ENCODE peak calls at places on chromosomes 6 and 20, in six cellular contexts. M is GM12865; U is effector memory CD4-positive, alpha-beta T cell; X is mesendoderm; C is kidney epithelial cell; H is lower leg skin. O is an unnamed sample.

GRCh38 chr6:111602481-111603404 is 2.9 kb downstream of the TRAF3IP2 start:
- DNase-seq in M (no peak), U (no peak), X (no peak), C (no peak), H (no peak), O (no peak)

GRCh38 chr6:41706876-41707564 is 28.4 kb downstream of the TFEB start:
- DNase-seq in M (peak), U (no peak), X (no peak), C (no peak), H (peak), O (no peak)

GRCh38 chr6:154705471-154706113 is 27.6 kb upstream of the SCAF8 start:
- DNase-seq in M (peak), U (no peak), X (peak), C (no peak), H (no peak), O (no peak)

GRCh38 chr6:120147218-120147871 is 797.8 kb upstream of the MAN1A1 start:
- DNase-seq in M (peak), U (no peak), X (peak), C (no peak), H (no peak), O (no peak)

GRCh38 chr6:28920281-28920680 is 3.5 kb downstream of the TRIM27 start:
- DNase-seq in M (no peak), U (no peak), X (no peak), C (no peak), H (no peak), O (no peak)

GRCh38 chr6:29791786-29792122 is 35.9 kb upstream of the HLA-G start:
- DNase-seq in M (no peak), U (no peak), X (no peak), C (no peak), H (no peak), O (no peak)

GRCh38 chr6:33314943-33315752 is 1.3 kb upstream of the TAPBP start:
- DNase-seq in M (peak), U (no peak), X (peak), C (no peak), H (no peak), O (no peak)

GRCh38 chr20:17897566-17898307 is 70.9 kb downstream of the SNX5 start:
- DNase-seq in M (no peak), U (no peak), X (no peak), C (no peak), H (no peak), O (no peak)

GRCh38 chr6:35262596-35262995 is 3.1 kb downstream of the ZNF76 start:
- DNase-seq in M (no peak), U (no peak), X (no peak), C (no peak), H (no peak), O (no peak)

GRCh38 chr6:42095776-42096541 is 45.6 kb downstream of the TAF8 start:
- DNase-seq in M (no peak), U (no peak), X (peak), C (no peak), H (no peak), O (no peak)

GRCh38 chr6:142845624-142846458 is 99.1 kb downstream of the HIVEP2 start:
- DNase-seq in M (peak), U (peak), X (peak), C (peak), H (peak), O (peak)

GRCh38 chr20:49420292-49420691 is 62.2 kb downstream of the KCNB1 start:
- DNase-seq in M (no peak), U (no peak), X (no peak), C (no peak), H (peak), O (no peak)

GRCh38 chr20:49418832-49419231 is 63.6 kb downstream of the KCNB1 start:
- DNase-seq in M (no peak), U (no peak), X (no peak), C (no peak), H (no peak), O (no peak)

GRCh38 chr20:49419785-49420184 is 62.7 kb downstream of the KCNB1 start:
- DNase-seq in M (no peak), U (no peak), X (no peak), C (no peak), H (no peak), O (no peak)

GRCh38 chr20:49422176-49422575 is 60.3 kb downstream of the KCNB1 start:
- DNase-seq in M (no peak), U (no peak), X (no peak), C (no peak), H (no peak), O (no peak)

DNA sequence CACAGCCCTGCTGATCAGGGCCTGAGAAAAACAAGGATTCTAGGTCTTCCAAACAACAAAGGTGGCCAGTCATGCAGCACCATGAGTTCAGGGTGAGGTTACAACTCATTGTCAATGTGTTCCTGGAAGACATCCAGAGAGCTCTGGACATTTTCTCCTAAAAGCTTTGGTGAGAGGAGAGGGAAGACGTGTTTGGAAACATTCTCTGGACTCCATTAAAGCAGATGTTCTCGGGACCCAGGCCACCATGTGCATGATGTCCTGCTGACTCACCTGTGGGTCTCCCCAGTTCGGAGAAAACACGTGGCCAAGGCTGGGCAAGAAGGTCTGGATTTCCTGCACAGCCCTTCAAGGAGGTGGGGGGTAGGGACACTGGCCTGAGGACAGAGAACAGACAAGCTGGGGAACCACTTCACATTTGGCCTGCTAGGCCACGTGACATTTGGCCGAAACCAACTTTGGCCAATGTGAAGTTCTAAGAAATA is 61.6 kb downstream of the KCNB1 start:
- DNase-seq in M (no peak), U (no peak), X (no peak), C (no peak), H (peak), O (no peak)
- H3K4me3 ChIP-seq in M (no peak), U (no peak), X (no peak), C (no peak), H (no peak), O (no peak)

GRCh38 chr6:57048577-57048976 is 2.1 kb downstream of the KIAA1586 start:
- DNase-seq in M (no peak), U (no peak), X (no peak), C (no peak), H (no peak), O (no peak)
- H3K4me3 ChIP-seq in M (peak), U (no peak), X (no peak), C (no peak), H (no peak), O (peak)

GRCh38 chr20:2875690-2876203 is 2.5 kb downstream of the PTPRA start:
- DNase-seq in M (no peak), U (no peak), X (no peak), C (no peak), H (no peak), O (no peak)
- H3K4me3 ChIP-seq in M (no peak), U (no peak), X (no peak), C (no peak), H (no peak), O (no peak)

DNA sequence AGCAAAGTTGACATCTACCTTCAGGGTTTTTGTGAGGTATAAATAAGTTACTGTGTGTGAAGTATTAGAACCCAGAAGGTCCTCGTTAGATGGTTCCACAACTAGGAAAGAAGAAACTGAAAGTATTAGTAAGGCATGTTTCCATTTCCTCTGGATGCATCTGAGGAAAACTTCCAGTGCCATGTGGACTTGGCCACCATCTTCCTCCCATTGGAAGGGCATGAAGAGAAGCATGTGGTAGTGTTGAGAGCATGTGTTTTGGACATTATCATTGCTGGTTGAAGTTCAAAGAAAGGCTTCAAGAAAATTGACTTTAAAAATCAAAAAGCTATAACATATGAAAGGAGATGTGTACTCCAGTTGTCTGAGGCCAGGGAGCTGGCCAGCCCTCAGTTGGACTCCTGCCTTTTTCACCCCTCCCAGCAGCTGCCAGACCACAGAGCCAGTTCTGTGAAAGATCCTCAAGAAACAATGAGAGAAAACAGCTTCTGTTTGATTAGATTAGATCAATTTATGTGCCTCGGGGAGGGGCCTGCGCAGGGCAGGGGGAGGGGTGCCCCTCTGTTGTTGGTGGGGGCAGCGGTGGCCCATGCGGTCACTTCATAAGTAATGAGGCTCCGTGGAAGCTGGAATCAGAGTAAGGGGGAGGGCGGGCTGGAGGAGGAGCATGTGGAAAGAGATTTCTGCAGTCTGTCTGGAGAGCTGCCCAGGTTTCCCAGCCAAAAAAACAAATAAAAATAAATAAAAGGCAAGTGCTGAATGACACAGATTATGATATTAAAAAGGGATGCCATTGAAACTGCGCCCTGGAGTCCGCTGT is 154.0 kb downstream of the JARID2 start:
- DNase-seq in M (no peak), U (no peak), X (peak), C (peak), H (peak), O (no peak)
- H3K4me3 ChIP-seq in M (no peak), U (no peak), X (no peak), C (peak), H (no peak), O (peak)

GRCh38 chr6:68640506-68640875 is 5.4 kb downstream of the ADGRB3 start:
- DNase-seq in M (no peak), U (no peak), X (peak), C (no peak), H (no peak), O (no peak)
- H3K4me3 ChIP-seq in M (no peak), U (no peak), X (no peak), C (peak), H (no peak), O (no peak)

GRCh38 chr6:18281564-18281963 is 17.2 kb upstream of the DEK start:
- DNase-seq in M (no peak), U (no peak), X (no peak), C (no peak), H (no peak), O (no peak)

GRCh38 chr6:18276610-18277009 is 12.3 kb upstream of the DEK start:
- DNase-seq in M (no peak), U (no peak), X (peak), C (no peak), H (no peak), O (no peak)

GRCh38 chr6:18280084-18280483 is 15.8 kb upstream of the DEK start:
- DNase-seq in M (no peak), U (no peak), X (no peak), C (no peak), H (no peak), O (no peak)

DNA sequence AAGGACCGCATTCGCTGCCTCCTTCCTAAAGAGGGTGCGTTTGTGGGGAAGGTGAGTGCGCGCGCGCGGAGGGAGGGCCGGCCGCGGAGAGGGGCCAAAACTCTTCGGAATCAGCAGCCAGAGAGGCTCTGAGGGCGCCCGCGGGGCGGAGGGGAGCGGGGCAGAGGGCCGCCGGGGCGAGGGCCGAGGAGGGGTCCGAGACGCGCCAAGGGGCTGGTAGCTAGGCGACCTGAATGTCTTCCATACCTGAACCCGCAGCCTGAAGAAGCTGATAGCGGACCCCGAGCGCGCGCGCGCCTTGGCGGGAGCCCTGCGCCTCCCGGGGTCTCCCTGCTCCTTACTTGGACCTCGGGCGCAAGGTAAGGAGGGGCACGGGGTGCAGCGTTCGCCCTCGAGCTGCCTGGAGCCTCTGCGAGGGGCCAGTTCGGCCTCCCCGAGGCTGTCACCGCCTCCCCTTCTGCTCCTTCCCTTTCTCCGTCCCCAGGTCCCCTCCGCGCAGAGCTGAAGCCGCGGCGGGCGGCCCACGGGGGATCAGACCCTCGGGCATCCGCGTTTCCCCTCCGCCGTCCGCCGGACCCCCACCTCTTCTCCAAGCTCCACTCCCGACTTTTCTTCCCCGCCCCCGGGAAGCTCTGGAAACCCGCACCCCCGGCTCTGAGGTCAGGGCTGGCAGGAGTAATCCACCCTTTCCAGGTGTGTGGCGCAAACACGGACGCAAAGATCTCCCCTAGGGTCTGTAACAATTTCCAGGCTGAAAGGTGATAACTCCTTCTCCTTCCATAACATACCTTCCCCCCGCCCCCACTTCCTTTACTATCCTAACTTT is 13.1 kb upstream of the DEK start:
- DNase-seq in M (no peak), U (no peak), X (peak), C (no peak), H (no peak), O (no peak)
- H3K4me3 ChIP-seq in M (no peak), U (peak), X (peak), C (peak), H (peak), O (peak)

DNA sequence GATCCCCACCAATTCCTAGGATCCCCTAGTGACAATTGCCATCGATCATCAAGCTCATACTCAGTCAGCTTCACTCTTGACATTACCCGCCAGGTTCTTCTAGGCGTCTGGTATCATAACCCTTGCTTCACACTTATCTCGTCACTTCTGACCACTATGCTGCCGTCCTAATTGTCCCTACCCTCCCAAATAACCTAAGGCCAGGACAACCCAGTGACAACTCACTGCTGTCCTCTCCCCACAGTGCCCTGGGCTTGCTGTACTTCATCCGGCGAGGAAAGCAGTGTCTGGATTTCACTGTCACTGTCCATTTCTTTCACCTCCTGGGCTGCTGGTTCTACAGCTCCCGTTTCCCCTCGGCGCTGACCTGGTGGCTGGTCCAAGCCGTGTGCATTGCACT is 3.7 kb downstream of the SYS1 start:
- DNase-seq in M (no peak), U (no peak), X (no peak), C (no peak), H (no peak), O (no peak)
- H3K4me3 ChIP-seq in M (no peak), U (no peak), X (no peak), C (no peak), H (no peak), O (no peak)

DNA sequence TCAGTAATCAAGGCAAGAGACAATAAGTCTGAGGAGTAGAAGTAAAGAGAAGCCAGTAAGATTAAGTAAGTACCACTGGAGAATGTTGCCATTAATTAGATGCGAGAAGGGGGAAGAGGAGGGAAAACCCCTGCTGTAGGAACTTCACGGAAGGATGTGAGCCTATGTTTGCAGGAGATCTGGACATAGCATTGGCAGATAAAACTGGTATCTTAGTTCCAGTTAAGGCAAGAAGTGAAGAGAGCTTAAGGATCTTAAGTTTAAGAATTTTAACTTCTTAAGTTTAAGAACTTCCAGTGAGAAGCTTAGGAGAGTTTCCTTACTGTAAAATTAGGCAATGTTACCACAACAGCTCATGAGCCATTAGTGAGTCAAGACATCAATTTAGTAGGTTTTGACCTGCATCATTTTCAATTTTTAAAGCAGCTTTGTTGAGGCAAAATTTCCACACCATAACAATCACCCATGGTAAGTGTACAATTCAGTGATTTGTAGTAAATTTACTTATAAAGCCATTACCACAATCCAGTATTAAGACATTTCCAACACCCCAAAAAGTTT is 116.8 kb upstream of the UST start:
- DNase-seq in M (no peak), U (no peak), X (no peak), C (no peak), H (no peak), O (no peak)
- H3K4me3 ChIP-seq in M (no peak), U (no peak), X (no peak), C (no peak), H (no peak), O (no peak)

GRCh38 chr6:138970856-138971425 is 17.1 kb downstream of the REPS1 start:
- DNase-seq in M (peak), U (no peak), X (no peak), C (peak), H (no peak), O (no peak)

GRCh38 chr6:138970159-138970558 is 17.9 kb downstream of the REPS1 start:
- DNase-seq in M (no peak), U (no peak), X (no peak), C (no peak), H (no peak), O (no peak)

GRCh38 chr6:138973481-138974140 is 14.4 kb downstream of the REPS1 start:
- DNase-seq in M (no peak), U (no peak), X (no peak), C (no peak), H (no peak), O (no peak)

GRCh38 chr6:138972226-138972665 is 15.8 kb downstream of the REPS1 start:
- DNase-seq in M (no peak), U (no peak), X (no peak), C (no peak), H (no peak), O (no peak)

DNA sequence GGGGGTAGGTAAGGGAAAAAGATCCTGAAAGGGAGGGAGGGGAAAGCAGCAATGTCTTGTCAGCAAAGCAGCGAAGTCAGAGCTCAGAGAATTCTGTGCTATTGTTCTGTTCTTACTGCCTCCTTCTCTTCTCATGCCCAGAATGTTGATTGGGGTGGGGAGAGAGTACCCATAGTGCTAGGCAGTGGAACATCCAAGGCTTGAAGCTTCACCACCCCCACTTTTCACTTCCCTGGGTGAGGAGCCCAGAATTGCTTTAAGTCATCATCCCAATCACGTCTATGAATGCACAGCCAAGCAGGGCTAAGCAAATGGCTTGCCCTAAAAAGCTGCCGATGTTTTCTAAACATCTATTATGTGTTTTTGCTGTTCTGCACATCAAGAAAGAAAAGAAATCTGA is 16.5 kb downstream of the REPS1 start:
- DNase-seq in M (no peak), U (no peak), X (peak), C (no peak), H (no peak), O (peak)
- H3K4me3 ChIP-seq in M (no peak), U (no peak), X (no peak), C (no peak), H (no peak), O (no peak)

GRCh38 chr6:18504232-18504596 is 117.1 kb downstream of the RNF144B start:
- DNase-seq in M (no peak), U (no peak), X (no peak), C (no peak), H (no peak), O (no peak)
- H3K4me3 ChIP-seq in M (no peak), U (no peak), X (no peak), C (no peak), H (no peak), O (no peak)

O was measured in neuronal stem cell.